ENCODE peak calls at places on chromosomes 5 and 9, in nine cellular contexts. Q is spleen, Y is suprapubic skin, B is HepG2, O is sigmoid colon, G is stomach, X is upper lobe of left lung, J is endothelial cell of umbilical vein, T is GM23338. P is an unnamed sample.

GRCh38 chr5:60598424-60598823 is 101.5 kb downstream of the DEPDC1B start:
- DNase-seq in X (no peak), Q (no peak), Y (no peak), T (no peak), B (no peak), G (no peak), O (no peak), J (no peak), P (no peak)

GRCh38 chr5:180668835-180669596 is 19.6 kb upstream of the FLT4 start:
- DNase-seq in J (no peak), B (peak; percentile 24), X (no peak), O (no peak), Y (no peak), Q (no peak), T (no peak), G (no peak), P (no peak)

GRCh38 chr9:5593904-5594303 is 35.0 kb upstream of the RIC1 start:
- DNase-seq in Y (no peak), O (no peak), J (no peak), T (no peak), X (no peak), G (no peak), B (no peak), Q (no peak), P (no peak)

GRCh38 chr5:36156619-36157018 is 4.7 kb downstream of the SKP2 start:
- DNase-seq in Y (no peak), X (no peak), T (no peak), B (peak; percentile 29), Q (no peak), O (no peak), G (no peak), J (no peak), P (no peak)

GRCh38 chr5:3195991-3196390 is 399.6 kb upstream of the IRX1 start:
- DNase-seq in B (no peak), O (no peak), Y (no peak), J (no peak), X (no peak), T (peak; percentile 53), G (no peak), Q (no peak), P (no peak)

GRCh38 chr9:118650407-118650806 is 718.8 kb downstream of the BRINP1 start:
- DNase-seq in T (no peak), G (no peak), J (no peak), O (no peak), B (no peak), Y (no peak), Q (no peak), X (no peak), P (no peak)

GRCh38 chr9:36739538-36740116 is 166.9 kb downstream of the MELK start:
- DNase-seq in O (no peak), B (no peak), T (peak; percentile 53), J (no peak), G (no peak), Q (no peak), X (no peak), Y (no peak), P (no peak)

GRCh38 chr5:67081259-67081658 is 115.3 kb downstream of the CD180 start:
- DNase-seq in G (no peak), X (no peak), Q (no peak), Y (no peak), O (no peak), J (no peak), T (no peak), B (no peak), P (no peak)

GRCh38 chr5:17990168-17990567 is 355.9 kb downstream of the TAF11L14 start:
- DNase-seq in T (no peak), Q (no peak), G (no peak), J (no peak), O (no peak), Y (no peak), B (no peak), X (no peak), P (no peak)

GRCh38 chr5:157560560-157560959 is 15.0 kb downstream of the ADAM19 start:
- DNase-seq in J (no peak), O (no peak), Q (no peak), G (no peak), Y (no peak), X (no peak), T (no peak), B (no peak), P (no peak)

GRCh38 chr5:35345222-35345621 is 114.9 kb upstream of the PRLR start:
- DNase-seq in T (peak; percentile 35), G (no peak), Q (no peak), Y (no peak), O (no peak), B (peak; percentile 4), J (no peak), X (no peak), P (no peak)

GRCh38 chr9:35349287-35349990 is 140.5 kb upstream of the RUSC2 start:
- DNase-seq in B (no peak), Q (no peak), O (no peak), J (no peak), T (no peak), Y (no peak), X (no peak), G (peak; percentile 59), P (peak; percentile 64)

GRCh38 chr5:154783774-154784460 is 28.7 kb downstream of the LARP1 start:
- DNase-seq in T (no peak), O (no peak), B (no peak), Y (no peak), J (no peak), G (no peak), X (no peak), Q (no peak), P (no peak)

GRCh38 chr5:172848419-172848818 is 14.4 kb downstream of the ERGIC1 start:
- DNase-seq in Y (no peak), Q (no peak), G (no peak), T (no peak), X (no peak), B (no peak), O (no peak), J (no peak), P (no peak)

GRCh38 chr5:172846677-172847076 is 12.6 kb downstream of the ERGIC1 start:
- DNase-seq in T (no peak), B (no peak), G (no peak), Y (no peak), J (peak; percentile 67), Q (no peak), O (no peak), X (no peak), P (no peak)

GRCh38 chr5:172844577-172844838 is 10.5 kb downstream of the ERGIC1 start:
- DNase-seq in Y (no peak), J (no peak), B (no peak), T (no peak), G (no peak), O (no peak), X (no peak), Q (no peak), P (no peak)

GRCh38 chr5:172845190-172845975 is 11.3 kb downstream of the ERGIC1 start:
- DNase-seq in O (no peak), T (no peak), Q (no peak), X (no peak), G (no peak), J (no peak), B (no peak), Y (no peak), P (no peak)

GRCh38 chr5:172846249-172846648 is 12.2 kb downstream of the ERGIC1 start:
- DNase-seq in J (no peak), Q (no peak), B (no peak), X (no peak), O (no peak), T (no peak), Y (no peak), G (no peak), P (no peak)
- TF ChIP-seq POLR2AphosphoS5 in J (no peak), Q (no peak), B (no peak), X (no peak), O (no peak), T (no peak), Y (no peak), G (no peak), P (no peak)

GRCh38 chr9:79572891-79573696 is 1.3 kb downstream of the TLE4 start:
- DNase-seq in Y (peak; percentile 84), B (no peak), T (peak; percentile 47), G (peak; percentile 51), O (peak; percentile 73), Q (peak; percentile 95), J (peak; percentile 35), X (peak; percentile 57), P (peak; percentile 52)

GRCh38 chr9:79573697-79573976 is 1.9 kb downstream of the TLE4 start:
- DNase-seq in G (no peak), O (no peak), B (no peak), T (no peak), Q (no peak), J (no peak), X (no peak), Y (no peak), P (no peak)

GRCh38 chr9:79574166-79574565 is 2.4 kb downstream of the TLE4 start:
- DNase-seq in J (peak; percentile 19), T (no peak), Y (no peak), O (no peak), Q (no peak), X (no peak), G (no peak), B (no peak), P (no peak)

GRCh38 chr9:79575560-79575959 is 3.8 kb downstream of the TLE4 start:
- DNase-seq in X (no peak), Y (no peak), J (no peak), G (no peak), Q (no peak), B (no peak), O (no peak), T (peak; percentile 31), P (no peak)

GRCh38 chr9:79574716-79575242 is 3.0 kb downstream of the TLE4 start:
- DNase-seq in Q (no peak), B (no peak), G (no peak), J (no peak), X (no peak), O (no peak), Y (no peak), T (no peak), P (no peak)
- H3K4me1 ChIP-seq in Q (peaks cover 72% of the 10 kb centered on the region), B (peaks cover 5% of the 10 kb centered on the region), G (peaks cover 71% of the 10 kb centered on the region), J (peaks cover 28% of the 10 kb centered on the region), X (peaks cover 35% of the 10 kb centered on the region), O (no peaks in the 10 kb centered on the region), Y (peaks cover 47% of the 10 kb centered on the region), T (peaks cover 17% of the 10 kb centered on the region), P (no peaks in the 10 kb centered on the region)

GRCh38 chr9:99743455-99743854 is 78.2 kb upstream of the NR4A3 start:
- DNase-seq in X (no peak), Y (no peak), B (no peak), Q (no peak), J (no peak), T (no peak), O (no peak), G (no peak), P (no peak)
- TF ChIP-seq POLR2AphosphoS5 in X (no peak), Y (no peak), B (no peak), Q (no peak), J (no peak), T (no peak), O (no peak), G (no peak), P (no peak)

DNA sequence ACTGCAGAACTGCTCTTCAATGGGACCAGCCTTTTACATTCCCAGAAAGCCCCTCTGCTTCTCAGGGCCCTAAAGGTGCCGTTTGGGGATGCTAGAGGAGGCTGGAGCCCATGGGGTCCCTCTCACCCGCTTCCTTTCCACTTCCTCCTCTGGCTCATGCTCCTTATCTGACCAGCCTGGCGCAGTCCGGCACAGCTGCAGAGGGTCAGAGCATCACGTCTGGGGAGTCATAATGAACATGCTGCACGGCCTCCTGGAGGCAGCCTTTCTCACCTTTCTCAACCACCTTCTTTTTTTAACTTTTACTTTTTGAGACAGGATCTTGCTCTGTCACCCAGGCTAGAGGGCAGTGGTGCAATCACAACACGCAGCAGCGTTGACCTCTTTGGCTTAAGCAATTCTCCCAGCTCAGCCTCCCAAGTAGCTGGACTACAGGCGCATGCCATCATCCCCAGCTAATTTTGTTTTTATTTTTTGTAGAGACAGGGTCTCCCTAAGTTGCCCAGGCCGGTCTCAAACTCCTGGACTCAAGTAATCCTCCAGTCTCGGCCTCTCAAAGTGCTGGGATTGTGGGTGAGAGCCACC is 15.1 kb upstream of the TCF7 start:
- DNase-seq in T (no peak), Y (no peak), G (peak; percentile 34), B (no peak), O (no peak), X (no peak), Q (no peak), J (no peak), P (no peak)
- H3K4me1 ChIP-seq in T (peaks cover 30% of the 10 kb centered on the region), Y (peaks cover 9% of the 10 kb centered on the region), G (peaks cover 40% of the 10 kb centered on the region), B (peaks cover 94% of the 10 kb centered on the region), O (no peaks in the 10 kb centered on the region), X (peaks cover 12% of the 10 kb centered on the region), Q (peaks cover 50% of the 10 kb centered on the region), J (no peaks in the 10 kb centered on the region), P (no peaks in the 10 kb centered on the region)